ENCODE peak calls at places on chromosomes 16 and 17, in five cellular contexts. V is GM23338, W is mammary epithelial cell, G is colonic mucosa, D is aorta. T is an unnamed sample. For H3K27me3 and H3K4me1, the result is how much of the 10 kb centered on the place peaks cover.

GRCh38 chr17:39626671-39627169 is at the start of gene PPP1R1B:
- DNase-seq in V (peak), W (no peak), G (peak), D (no peak), T (no peak)

GRCh38 chr17:61410100-61410551 is 10.5 kb downstream of the TBX2 start:
- DNase-seq in V (no peak), W (no peak), G (no peak), D (no peak), T (no peak)

GRCh38 chr17:29495011-29495410 is 71.8 kb downstream of the ABHD15 start:
- DNase-seq in V (no peak), W (peak), G (no peak), D (no peak), T (peak)

GRCh38 chr17:76994237-76994637 is 126.0 kb downstream of the MGAT5B start:
- DNase-seq in V (no peak), W (no peak), G (no peak), D (no peak), T (no peak)

GRCh38 chr17:60256174-60256573 is 106.4 kb downstream of the CA4 start:
- DNase-seq in V (no peak), W (no peak), G (no peak), D (no peak), T (no peak)

GRCh38 chr16:1174477-1175357 is 21.8 kb downstream of the CACNA1H start:
- DNase-seq in V (no peak), W (no peak), G (no peak), D (no peak), T (no peak)

GRCh38 chr16:56121156-56121500 is 70.2 kb upstream of the GNAO1 start:
- DNase-seq in V (no peak), W (no peak), G (no peak), D (no peak), T (no peak)

GRCh38 chr17:38747385-38748328 is 479 bp downstream of the PCGF2 start:
- DNase-seq in V (peak), W (peak), G (peak), D (peak), T (no peak)

GRCh38 chr17:50326831-50327364 is 19.0 kb upstream of the XYLT2 start:
- DNase-seq in V (no peak), W (no peak), G (no peak), D (no peak), T (no peak)

GRCh38 chr17:58335061-58335731 is 6.6 kb upstream of the TSPOAP1 start:
- DNase-seq in V (no peak), W (no peak), G (no peak), D (no peak), T (no peak)

GRCh38 chr17:58755577-58756245 is at the start of gene PPM1E:
- DNase-seq in V (peak), W (peak), G (peak), D (peak), T (peak)

GRCh38 chr17:8189041-8189710 is 804 bp downstream of the BORCS6 start:
- DNase-seq in V (no peak), W (no peak), G (peak), D (peak), T (no peak)

GRCh38 chr16:9557266-9557665 is 465.8 kb downstream of the HAPSTR1 start:
- DNase-seq in V (no peak), W (no peak), G (no peak), D (no peak), T (no peak)

GRCh38 chr17:14125518-14126125 is 56.3 kb downstream of the COX10 start:
- DNase-seq in V (no peak), W (no peak), G (no peak), D (no peak), T (no peak)

GRCh38 chr16:87017388-87018012 is 299.7 kb downstream of the C16orf95 start:
- DNase-seq in V (peak), W (peak), G (no peak), D (peak), T (peak)

GRCh38 chr17:10050597-10051101 is 145.6 kb upstream of the RCVRN start:
- DNase-seq in V (no peak), W (no peak), G (peak), D (peak), T (no peak)

GRCh38 chr16:6446370-6446769 is 886.3 kb upstream of the RBFOX1 start:
- DNase-seq in V (peak), W (no peak), G (no peak), D (no peak), T (no peak)

GRCh38 chr16:85929259-85929704 is 30.3 kb downstream of the IRF8 start:
- DNase-seq in V (no peak), W (no peak), G (no peak), D (no peak), T (no peak)

GRCh38 chr16:68353366-68353765 is 42.5 kb downstream of the PRMT7 start:
- DNase-seq in V (no peak), W (no peak), G (no peak), D (no peak), T (no peak)

GRCh38 chr16:53766304-53767016 is 62.5 kb downstream of the FTO start:
- DNase-seq in V (no peak), W (no peak), G (no peak), D (no peak), T (no peak)

GRCh38 chr16:28986492-28986891 is 1.6 kb downstream of the LAT start:
- DNase-seq in V (no peak), W (no peak), G (no peak), D (no peak), T (no peak)

GRCh38 chr16:57130950-57131321 is 38.6 kb downstream of the CPNE2 start:
- DNase-seq in V (no peak), W (no peak), G (no peak), D (no peak), T (no peak)

GRCh38 chr17:3768341-3768740 is 32.6 kb downstream of the ITGAE start:
- DNase-seq in V (no peak), W (no peak), G (no peak), D (peak), T (no peak)

GRCh38 chr16:75385507-75386152 is 47.7 kb downstream of the CFDP1 start:
- DNase-seq in V (peak), W (peak), G (no peak), D (no peak), T (peak)

GRCh38 chr16:73483076-73483791 is 435.3 kb upstream of the ZFHX3 start:
- DNase-seq in V (peak), W (no peak), G (no peak), D (no peak), T (no peak)

DNA sequence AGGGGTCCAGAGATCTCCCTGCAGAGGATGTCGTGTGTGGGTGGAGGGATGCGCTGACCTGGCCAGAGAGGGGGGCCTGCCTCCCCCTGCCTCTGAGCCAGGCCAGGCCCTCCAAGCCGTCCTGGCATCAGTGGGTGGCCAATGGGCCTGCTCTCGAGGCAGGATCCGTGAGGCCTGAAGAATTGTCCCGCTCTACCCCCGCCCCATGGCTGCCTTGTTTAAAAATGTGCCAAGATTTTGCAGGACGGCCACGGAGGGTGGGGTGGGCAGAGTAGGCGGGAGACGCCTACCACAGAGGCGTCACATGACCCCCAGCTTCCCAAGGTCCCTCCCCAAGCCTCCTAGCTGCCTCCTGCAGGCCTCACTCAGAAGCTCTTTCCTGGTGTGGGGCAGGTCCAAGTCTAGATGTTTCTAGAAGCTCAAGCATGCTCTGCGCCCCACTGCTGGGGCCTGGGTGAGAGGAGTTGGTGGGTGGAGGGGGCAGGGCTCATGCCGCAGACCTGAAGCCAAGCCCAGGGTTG is 69.5 kb downstream of the ENGASE start:
- DNase-seq in V (no peak), W (no peak), G (no peak), D (no peak), T (no peak)
- H3K27me3 ChIP-seq in V (under half), W (under half), G (under half), D (under half), T (under half)

DNA sequence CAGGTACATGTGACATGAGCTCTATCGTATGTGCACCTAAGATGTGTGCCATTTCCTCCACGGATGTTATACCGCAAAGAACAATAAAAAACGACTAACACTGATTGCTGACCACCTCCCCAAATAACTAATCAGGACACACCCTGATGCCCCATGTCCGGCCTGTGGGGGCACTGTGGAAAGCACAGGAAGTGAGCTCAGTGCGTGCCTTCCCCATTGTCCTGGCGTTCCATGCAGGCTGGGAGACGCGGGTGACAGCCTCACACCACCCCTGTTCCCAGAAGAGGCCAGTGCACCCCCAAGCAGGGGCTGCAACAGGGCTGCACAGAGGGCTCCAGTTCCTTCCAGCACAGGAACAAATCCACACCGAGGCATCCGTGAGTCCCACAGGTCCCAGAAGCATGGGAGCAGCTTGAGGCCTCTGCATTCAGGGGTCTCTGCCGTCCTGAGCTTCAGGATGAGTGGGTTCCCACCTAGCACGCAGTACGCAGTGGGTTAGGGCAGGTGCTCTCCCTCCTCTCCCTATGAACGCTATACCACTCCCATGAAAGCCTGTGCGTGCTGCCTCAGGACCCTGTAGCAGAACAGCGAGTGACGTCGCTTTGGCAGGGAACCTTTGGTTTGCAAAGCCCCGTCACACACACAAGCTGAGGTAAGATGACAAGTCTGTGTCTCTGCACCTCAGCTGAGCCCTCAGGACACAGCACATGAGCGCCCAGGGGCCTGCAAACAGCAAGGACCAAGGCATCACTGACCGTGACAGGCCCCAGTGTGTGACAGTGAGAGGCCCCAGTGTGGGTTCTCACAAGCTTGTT is 117.7 kb downstream of the ZNF778 start:
- DNase-seq in V (peak), W (no peak), G (no peak), D (peak), T (no peak)
- H3K4me1 ChIP-seq in V (under half), W (under half), G (under half), D (under half), T (under half)

GRCh38 chr16:2195316-2196161 is 866 bp downstream of the CASKIN1 start:
- DNase-seq in V (peak), W (no peak), G (no peak), D (no peak), T (no peak)
- H3K27me3 ChIP-seq in V (under half), W (under half), G (under half), D (under half), T (half or more)

GRCh38 chr16:3874242-3874641 is 6.3 kb downstream of the CREBBP start:
- DNase-seq in V (no peak), W (no peak), G (peak), D (no peak), T (no peak)
- H3K4me1 ChIP-seq in V (under half), W (under half), G (under half), D (under half), T (under half)

GRCh38 chr16:89040391-89040790 is 53.3 kb upstream of the ACSF3 start:
- DNase-seq in V (no peak), W (no peak), G (no peak), D (peak), T (no peak)

GRCh38 chr16:89039756-89040155 is 53.9 kb upstream of the ACSF3 start:
- DNase-seq in V (no peak), W (no peak), G (no peak), D (peak), T (no peak)

GRCh38 chr16:89037261-89038152 is 56.1 kb upstream of the ACSF3 start:
- DNase-seq in V (peak), W (peak), G (no peak), D (peak), T (no peak)

GRCh38 chr16:89038221-89038721 is 55.4 kb upstream of the ACSF3 start:
- DNase-seq in V (no peak), W (no peak), G (no peak), D (peak), T (no peak)

GRCh38 chr16:89038811-89039735 is 54.6 kb upstream of the ACSF3 start:
- DNase-seq in V (no peak), W (no peak), G (no peak), D (peak), T (no peak)
- H3K27me3 ChIP-seq in V (under half), W (under half), G (under half), D (under half), T (under half)

GRCh38 chr17:17748604-17749003 is 67.3 kb downstream of the RAI1 start:
- DNase-seq in V (no peak), W (no peak), G (no peak), D (no peak), T (no peak)

GRCh38 chr17:17750881-17751280 is 69.6 kb downstream of the RAI1 start:
- DNase-seq in V (no peak), W (no peak), G (peak), D (no peak), T (no peak)

GRCh38 chr17:17751489-17751995 is 70.3 kb downstream of the RAI1 start:
- DNase-seq in V (no peak), W (no peak), G (no peak), D (no peak), T (no peak)

GRCh38 chr17:17749025-17749772 is 67.9 kb downstream of the RAI1 start:
- DNase-seq in V (peak), W (no peak), G (no peak), D (peak), T (no peak)

DNA sequence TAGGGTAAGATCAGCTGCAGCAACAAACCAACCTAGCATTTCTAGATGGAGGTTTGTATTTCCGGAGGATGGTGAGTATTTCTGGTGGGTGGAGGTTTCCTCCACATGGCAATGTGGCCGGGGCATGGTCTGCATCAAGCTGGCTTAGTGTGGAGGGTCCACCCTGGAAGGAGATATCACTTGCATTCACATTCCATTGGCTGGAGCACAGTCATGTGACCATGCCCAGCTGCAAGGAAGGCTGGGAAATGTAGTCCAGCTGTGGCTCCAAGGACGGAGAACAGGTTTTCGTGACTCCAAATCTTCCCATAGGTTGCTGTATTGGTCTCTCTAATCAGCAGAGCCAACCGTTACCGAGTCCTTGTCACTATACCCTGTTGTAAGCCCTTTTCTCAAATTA is 68.7 kb downstream of the RAI1 start:
- DNase-seq in V (peak), W (peak), G (peak), D (peak), T (peak)
- H3K4me1 ChIP-seq in V (under half), W (half or more), G (under half), D (under half), T (under half)

GRCh38 chr16:89003831-89004208 is 26.8 kb upstream of the CBFA2T3 start:
- DNase-seq in V (no peak), W (no peak), G (no peak), D (no peak), T (no peak)

GRCh38 chr16:88999457-89000206 is 22.6 kb upstream of the CBFA2T3 start:
- DNase-seq in V (peak), W (peak), G (no peak), D (no peak), T (no peak)

GRCh38 chr16:89002851-89003830 is 26.1 kb upstream of the CBFA2T3 start:
- DNase-seq in V (no peak), W (no peak), G (no peak), D (peak), T (no peak)

GRCh38 chr16:89000207-89000959 is 23.4 kb upstream of the CBFA2T3 start:
- DNase-seq in V (no peak), W (no peak), G (no peak), D (no peak), T (no peak)

DNA sequence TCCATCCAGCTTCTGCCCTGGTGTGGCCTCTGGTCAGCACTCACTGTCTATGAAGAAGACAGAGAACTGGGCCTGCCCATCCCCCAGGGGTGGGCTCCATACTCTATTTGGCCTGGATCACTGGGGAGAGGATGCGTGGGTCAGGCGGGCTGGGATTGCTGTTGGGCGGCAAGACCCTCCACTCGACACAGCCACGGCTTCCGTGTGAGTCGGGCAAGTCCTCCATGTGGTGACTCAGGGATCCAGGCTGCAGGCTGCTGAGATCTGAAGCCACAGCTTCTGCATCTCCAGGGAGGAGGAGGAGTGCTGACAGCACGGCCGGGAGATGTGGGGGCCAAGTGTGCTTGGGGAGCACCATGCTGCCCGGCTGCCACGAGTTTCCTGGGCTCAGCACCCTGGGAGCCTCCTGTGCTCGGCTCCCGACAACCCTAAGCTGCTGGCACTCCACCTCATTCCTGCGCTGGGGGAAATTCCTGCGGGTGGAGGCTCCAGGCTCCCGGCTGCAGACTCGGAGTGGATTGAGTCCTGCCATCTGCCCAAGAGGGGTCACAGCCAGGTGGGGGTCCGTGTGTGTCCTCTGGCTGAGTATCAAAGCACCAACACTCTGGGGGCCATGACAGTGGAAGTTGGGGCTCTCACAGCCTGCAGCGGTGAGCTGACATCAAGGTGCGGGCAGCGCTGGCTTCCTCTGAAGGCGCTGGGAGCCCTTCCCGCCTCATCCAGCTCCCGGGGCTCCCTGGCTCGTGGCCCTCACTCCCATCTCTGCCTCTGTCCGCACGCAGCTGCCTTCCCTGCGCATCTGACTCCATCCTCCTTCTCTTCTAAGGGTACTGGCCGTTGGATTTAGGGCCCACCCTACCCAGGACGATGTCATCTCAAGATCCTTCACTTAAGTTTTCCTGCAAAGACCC is 24.4 kb upstream of the CBFA2T3 start:
- DNase-seq in V (peak), W (no peak), G (no peak), D (no peak), T (no peak)
- H3K27me3 ChIP-seq in V (under half), W (under half), G (under half), D (under half), T (under half)

GRCh38 chr17:17154556-17154955 is 51.6 kb downstream of the PLD6 start:
- DNase-seq in V (no peak), W (no peak), G (no peak), D (no peak), T (no peak)

GRCh38 chr17:17154981-17155380 is 51.2 kb downstream of the PLD6 start:
- DNase-seq in V (no peak), W (no peak), G (no peak), D (no peak), T (no peak)

GRCh38 chr17:17156107-17156506 is 50.0 kb downstream of the PLD6 start:
- DNase-seq in V (no peak), W (peak), G (no peak), D (no peak), T (peak)

GRCh38 chr17:17156511-17156910 is 49.6 kb downstream of the PLD6 start:
- DNase-seq in V (no peak), W (peak), G (no peak), D (no peak), T (no peak)

DNA sequence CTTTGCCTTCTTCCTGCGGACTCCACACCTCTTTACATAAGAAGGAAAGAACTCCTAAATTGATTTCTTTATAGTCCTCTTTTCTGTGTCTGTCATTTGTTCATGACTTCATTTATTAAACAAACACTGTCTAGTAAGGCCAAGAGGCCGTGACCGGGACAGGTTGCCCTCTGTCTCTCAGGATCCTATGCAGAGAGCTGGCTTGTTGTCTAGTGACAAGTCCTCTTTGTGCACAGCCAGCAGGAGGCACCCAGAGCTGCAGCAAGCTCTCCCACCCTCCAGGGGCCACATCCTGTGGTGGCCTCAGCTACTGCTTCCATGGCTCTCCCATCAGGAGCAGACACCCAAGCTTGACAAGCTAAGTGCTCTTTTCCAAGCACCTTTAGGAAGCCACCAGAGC is 50.6 kb downstream of the PLD6 start:
- DNase-seq in V (no peak), W (no peak), G (no peak), D (no peak), T (no peak)
- H3K4me1 ChIP-seq in V (under half), W (half or more), G (under half), D (under half), T (under half)